ENCODE peak calls at places on chromosome 14, in eight cellular contexts. Z is frontal cortex; T is astrocyte of the spinal cord; V is activated T-cell treated with anti-CD3 and anti-CD28 coated beads for 1 hour; H is amniotic stem cell; S is non-pigmented ciliary epithelial cell; G is NCI-H2029; R is effector CD4-positive, alpha-beta T cell. L is an unnamed sample.

GRCh38 chr14:21860172-21860571 is 186.6 kb upstream of the OR4E1 start:
- DNase-seq in S (no peak), R (peak), H (no peak), T (no peak), G (no peak), Z (no peak), V (no peak), L (no peak)

GRCh38 chr14:83575301-83575700 is 1954.6 kb upstream of the FLRT2 start:
- DNase-seq in R (no peak), Z (no peak), H (no peak), V (no peak), S (no peak), G (no peak), T (peak), L (no peak)

GRCh38 chr14:58297412-58297761 is 968 bp upstream of the ARID4A start:
- DNase-seq in G (no peak), Z (no peak), S (no peak), T (no peak), V (no peak), R (no peak), H (no peak), L (peak)

GRCh38 chr14:37623552-37623951 is 28.1 kb downstream of the TTC6 start:
- DNase-seq in G (peak), Z (no peak), S (peak), V (no peak), R (no peak), T (peak), H (peak), L (no peak)

GRCh38 chr14:89613260-89614008 is 196.4 kb upstream of the FOXN3 start:
- DNase-seq in V (no peak), H (no peak), Z (no peak), T (no peak), S (no peak), G (no peak), R (no peak), L (no peak)

GRCh38 chr14:58367296-58367695 is 28.4 kb upstream of the TOMM20L start:
- DNase-seq in R (no peak), H (no peak), G (no peak), S (no peak), V (no peak), T (no peak), Z (no peak), L (no peak)

GRCh38 chr14:81164167-81164774 is 56.5 kb downstream of the GTF2A1 start:
- DNase-seq in S (peak), Z (no peak), G (peak), R (peak), H (peak), T (peak), V (no peak), L (no peak)

GRCh38 chr14:55514819-55515470 is 65.1 kb upstream of the KTN1 start:
- DNase-seq in Z (no peak), G (no peak), V (no peak), S (peak), R (no peak), T (peak), H (no peak), L (no peak)

GRCh38 chr14:21987937-21988336 is 314.3 kb upstream of the OR4E1 start:
- DNase-seq in H (no peak), R (no peak), G (no peak), T (peak), V (no peak), Z (no peak), S (no peak), L (no peak)

GRCh38 chr14:103928011-103928890 is at the start of gene TDRD9:
- DNase-seq in T (no peak), Z (no peak), H (no peak), R (no peak), S (no peak), V (no peak), G (no peak), L (no peak)

GRCh38 chr14:64400829-64401459 is 12.8 kb downstream of the MTHFD1 start:
- DNase-seq in S (no peak), H (no peak), T (no peak), V (no peak), R (no peak), Z (no peak), G (no peak), L (no peak)

GRCh38 chr14:99177046-99177655 is 94.8 kb downstream of the BCL11B start:
- DNase-seq in H (no peak), S (no peak), G (no peak), Z (no peak), V (no peak), T (no peak), R (no peak), L (no peak)

GRCh38 chr14:92848941-92849340 is 54.8 kb downstream of the GOLGA5 start:
- DNase-seq in Z (no peak), H (no peak), V (no peak), T (no peak), G (peak), R (no peak), S (no peak), L (no peak)

GRCh38 chr14:71465316-71465715 is 466.9 kb upstream of the RGS6 start:
- DNase-seq in S (no peak), V (no peak), H (no peak), Z (no peak), T (no peak), R (no peak), G (no peak), L (no peak)

GRCh38 chr14:52007211-52007610 is 17.9 kb downstream of the RTRAF start:
- DNase-seq in H (no peak), Z (no peak), T (no peak), S (no peak), V (no peak), R (no peak), G (no peak), L (no peak)

GRCh38 chr14:61876362-61877049 is 114.3 kb downstream of the SNAPC1 start:
- DNase-seq in G (no peak), S (no peak), H (no peak), R (no peak), T (no peak), Z (no peak), V (no peak), L (no peak)

GRCh38 chr14:104723651-104724406 is at the start of gene ADSS1:
- DNase-seq in G (peak), Z (peak), T (no peak), S (no peak), R (peak), V (peak), H (no peak), L (peak)

GRCh38 chr14:69190191-69190590 is 1.1 kb upstream of the EXD2 start:
- DNase-seq in T (no peak), G (no peak), R (no peak), H (no peak), Z (no peak), S (no peak), V (no peak), L (no peak)

GRCh38 chr14:62614117-62614516 is 431.1 kb downstream of the KCNH5 start:
- DNase-seq in G (no peak), Z (no peak), H (no peak), R (no peak), V (no peak), T (no peak), S (no peak), L (no peak)

GRCh38 chr14:72476657-72477499 is 417.0 kb downstream of the DPF3 start:
- DNase-seq in G (no peak), Z (no peak), R (no peak), S (peak), V (peak), H (no peak), T (peak), L (no peak)

GRCh38 chr14:95361373-95362179 is 41.9 kb upstream of the CLMN start:
- DNase-seq in V (no peak), H (no peak), Z (no peak), R (no peak), T (no peak), G (no peak), S (no peak), L (peak)

GRCh38 chr14:53620325-53620716 is 336.3 kb downstream of the BMP4 start:
- DNase-seq in V (no peak), Z (no peak), H (no peak), T (peak), G (no peak), R (no peak), S (no peak), L (no peak)

GRCh38 chr14:93042968-93043940 is 72.5 kb downstream of the ITPK1 start:
- DNase-seq in R (no peak), V (no peak), H (peak), S (peak), G (no peak), T (peak), Z (no peak), L (peak)

GRCh38 chr14:67722293-67722692 is 20.6 kb downstream of the RDH12 start:
- DNase-seq in G (no peak), T (peak), V (no peak), R (no peak), H (no peak), Z (no peak), S (no peak), L (no peak)

GRCh38 chr14:62957562-62957961 is 87.7 kb downstream of the KCNH5 start:
- DNase-seq in H (peak), V (no peak), R (no peak), T (peak), Z (no peak), S (peak), G (no peak), L (no peak)

GRCh38 chr14:99947695-99948094 is 117.5 kb upstream of the EVL start:
- DNase-seq in R (no peak), H (no peak), G (no peak), S (no peak), T (no peak), V (no peak), Z (no peak), L (no peak)

GRCh38 chr14:93280743-93281142 is 52.1 kb downstream of the BTBD7 start:
- DNase-seq in V (no peak), H (no peak), G (no peak), T (no peak), S (no peak), R (no peak), Z (no peak), L (no peak)